ENCODE peak calls at places on chromosomes 12 and 14, in eight cellular contexts. F is NCI-H1105 treated with DMSO at 0.1 percent for 48 hours; W is activated naive CD4-positive, alpha-beta T cell treated with anti-CD3 and anti-CD28 coated beads, Interleukin-2, amount 50 U/mL, for 16 hours; U is GM12865; O is globus pallidus; Q is body of pancreas; M is NCI-H510A; V is stimulated activated CD8-positive, alpha-beta memory T cell treated with anti-CD3 and anti-CD28 coated beads, Interleukin-15, amount 100 ng/mL, for 1 hour. N is an unnamed sample.

GRCh38 chr14:92986254-92987147 is 63.6 kb downstream of the CHGA start:
- DNase-seq in F (no peak), W (no peak), U (no peak), O (peak; percentile 68), Q (peak; percentile 88), M (no peak), V (no peak), N (peak; percentile 40)

GRCh38 chr14:31090872-31091764 is 64.9 kb upstream of the STRN3 start:
- DNase-seq in F (peak; percentile 50), W (no peak), U (no peak), O (no peak), Q (peak; percentile 56), M (no peak), V (no peak), N (peak; percentile 90)

GRCh38 chr14:84453541-84453940 is 1076.4 kb upstream of the FLRT2 start:
- DNase-seq in F (no peak), W (no peak), U (no peak), O (no peak), Q (no peak), M (no peak), V (no peak), N (no peak)

GRCh38 chr14:72603639-72604038 is 290.3 kb downstream of the DPF3 start:
- DNase-seq in F (no peak), W (no peak), U (no peak), O (no peak), Q (no peak), M (no peak), V (no peak), N (no peak)

GRCh38 chr12:69936214-69936731 is 111.2 kb downstream of the MYRFL start:
- DNase-seq in F (no peak), W (no peak), U (no peak), O (no peak), Q (no peak), M (peak; percentile 6), V (no peak), N (no peak)

GRCh38 chr14:63533474-63533873 is 9.7 kb downstream of the PPP2R5E start:
- DNase-seq in F (no peak), W (no peak), U (no peak), O (no peak), Q (no peak), M (no peak), V (no peak), N (no peak)

GRCh38 chr12:51694146-51694545 is 103.1 kb downstream of the SCN8A start:
- DNase-seq in F (no peak), W (no peak), U (no peak), O (no peak), Q (no peak), M (no peak), V (no peak), N (no peak)

GRCh38 chr12:4027412-4027811 is 154.2 kb upstream of the PARP11 start:
- DNase-seq in F (no peak), W (peak; percentile 76), U (no peak), O (no peak), Q (no peak), M (no peak), V (peak; percentile 37), N (no peak)

GRCh38 chr14:22915886-22916521 is 2.9 kb downstream of the RBM23 start:
- DNase-seq in F (no peak), W (no peak), U (no peak), O (no peak), Q (no peak), M (no peak), V (no peak), N (no peak)

GRCh38 chr14:103871596-103872480 is 24.5 kb upstream of the PPP1R13B start:
- DNase-seq in F (no peak), W (peak; percentile 73), U (peak; percentile 78), O (no peak), Q (peak; percentile 90), M (no peak), V (peak; percentile 53), N (no peak)

GRCh38 chr14:105474478-105475268 is at the start of gene CRIP2:
- DNase-seq in F (peak; percentile 59), W (peak; percentile 34), U (no peak), O (peak; percentile 40), Q (no peak), M (no peak), V (no peak), N (no peak)

GRCh38 chr12:82801951-82802610 is 115.4 kb downstream of the TMTC2 start:
- DNase-seq in F (no peak), W (no peak), U (no peak), O (no peak), Q (no peak), M (no peak), V (no peak), N (no peak)

GRCh38 chr12:3218846-3219632 is 141.9 kb downstream of the TSPAN9 start:
- DNase-seq in F (peak; percentile 74), W (no peak), U (no peak), O (no peak), Q (no peak), M (no peak), V (no peak), N (no peak)

GRCh38 chr14:50501642-50502041 is 30.7 kb downstream of the MAP4K5 start:
- DNase-seq in F (no peak), W (no peak), U (no peak), O (no peak), Q (no peak), M (no peak), V (no peak), N (peak; percentile 41)

GRCh38 chr12:93451423-93452158 is 9.8 kb upstream of the UBE2N start:
- DNase-seq in F (no peak), W (no peak), U (no peak), O (no peak), Q (no peak), M (no peak), V (no peak), N (no peak)

GRCh38 chr12:111761706-111762105 is 5.0 kb upstream of the ALDH2 start:
- DNase-seq in F (no peak), W (no peak), U (peak; percentile 62), O (no peak), Q (no peak), M (no peak), V (no peak), N (no peak)

GRCh38 chr12:79848321-79848720 is 86.6 kb downstream of the PPP1R12A start:
- DNase-seq in F (no peak), W (no peak), U (no peak), O (no peak), Q (no peak), M (no peak), V (no peak), N (no peak)